ENCODE peak calls at places on chromosomes 5 and 9, in four cellular contexts. E is activated T-helper 1 cell treated with Interleukin-2 at 50 U/mL for 16 hours; B is cardiac muscle cell; Z is effector CD4-positive, alpha-beta T cell. P is an unnamed sample.

GRCh38 chr5:103441523-103441922 is 121.1 kb downstream of the NUDT12 start:
- DNase-seq in B (no peak), Z (no peak), E (no peak), P (no peak)

GRCh38 chr5:80964491-80964890 is 4.3 kb downstream of the RASGRF2 start:
- DNase-seq in E (no peak), B (no peak), Z (no peak), P (no peak)

GRCh38 chr5:151448038-151448985 is 909 bp downstream of the SLC36A1 start:
- DNase-seq in E (no peak), B (peak), Z (no peak), P (no peak)

GRCh38 chr5:139657363-139658321 is 9.5 kb downstream of the CXXC5 start:
- DNase-seq in E (no peak), B (peak), Z (no peak), P (no peak)

GRCh38 chr5:56011835-56012234 is 17.1 kb upstream of the IL6ST start:
- DNase-seq in B (peak), E (no peak), Z (no peak), P (no peak)

GRCh38 chr9:4084440-4084818 is 215.4 kb downstream of the GLIS3 start:
- DNase-seq in Z (no peak), B (peak), E (no peak), P (peak)

GRCh38 chr9:114318416-114318815 is 4.5 kb upstream of the ORM1 start:
- DNase-seq in E (no peak), B (no peak), Z (no peak), P (no peak)

GRCh38 chr5:52997424-52997823 is 8.3 kb downstream of the ITGA2 start:
- DNase-seq in B (no peak), E (no peak), Z (no peak), P (peak)

GRCh38 chr5:168020522-168021294 is 270.7 kb upstream of the WWC1 start:
- DNase-seq in Z (no peak), B (peak), E (no peak), P (no peak)

GRCh38 chr5:82129723-82130285 is 148.3 kb downstream of the RPS23 start:
- DNase-seq in B (no peak), Z (no peak), E (no peak), P (no peak)

GRCh38 chr5:150544606-150545219 is 36.8 kb downstream of the NDST1 start:
- DNase-seq in Z (peak), B (peak), E (peak), P (peak)

GRCh38 chr9:103319979-103320378 is 324.8 kb downstream of the CYLC2 start:
- DNase-seq in Z (no peak), E (no peak), B (no peak), P (no peak)

GRCh38 chr5:150510460-150511263 is 2.7 kb downstream of the NDST1 start:
- DNase-seq in B (no peak), Z (no peak), E (no peak), P (no peak)

GRCh38 chr9:111657051-111657450 is 4.4 kb upstream of the GNG10 start:
- DNase-seq in E (no peak), B (no peak), Z (no peak), P (peak)

GRCh38 chr5:56839062-56839461 is 23.7 kb downstream of the MAP3K1 start:
- DNase-seq in B (no peak), E (no peak), Z (no peak), P (no peak)

GRCh38 chr5:79229357-79230174 is 6.4 kb upstream of the JMY start:
- DNase-seq in Z (no peak), E (no peak), B (no peak), P (no peak)

GRCh38 chr9:102631559-102631958 is 363.6 kb upstream of the CYLC2 start:
- DNase-seq in Z (no peak), B (no peak), E (no peak), P (peak)

GRCh38 chr9:137085918-137086530 is 761 bp upstream of the MAN1B1 start:
- DNase-seq in E (peak), Z (no peak), B (peak), P (no peak)

GRCh38 chr9:119043996-119044395 is 325.2 kb downstream of the BRINP1 start:
- DNase-seq in E (no peak), Z (no peak), B (no peak), P (no peak)

GRCh38 chr5:55925181-55925580 is 69.6 kb downstream of the IL6ST start:
- DNase-seq in E (no peak), B (no peak), Z (no peak), P (no peak)

GRCh38 chr5:88842784-88843183 is 40.2 kb downstream of the MEF2C start:
- DNase-seq in Z (no peak), E (no peak), B (no peak), P (no peak)

GRCh38 chr5:107936532-107936931 is 265.8 kb upstream of the EFNA5 start:
- DNase-seq in B (no peak), E (no peak), Z (no peak), P (no peak)

GRCh38 chr5:172727551-172727950 is 43.4 kb downstream of the DUSP1 start:
- DNase-seq in E (no peak), Z (no peak), B (no peak), P (no peak)

GRCh38 chr9:130106860-130107848 is 53.4 kb downstream of the GPR107 start:
- DNase-seq in B (peak), E (peak), Z (peak), P (peak)

P was measured in COLO829.